ENCODE peak calls at places on chromosomes 13 and 19, in four cellular contexts. X, N, T and F are unnamed samples.
A peak's percentile ranks its signal among the peaks of the same experiment; 100 is the strongest.

GRCh38 chr19:50639121-50640112 is at the start of gene SYT3:
- DNase-seq in X (peak; percentile 79), N (peak; percentile 82), T (no peak), F (peak; percentile 83)

GRCh38 chr19:47003611-47003935 is 16.1 kb upstream of the NPAS1 start:
- DNase-seq in X (no peak), N (no peak), T (no peak), F (no peak)

GRCh38 chr13:50810998-50811397 is 32.5 kb downstream of the DLEU7 start:
- DNase-seq in X (no peak), N (no peak), T (no peak), F (no peak)

GRCh38 chr13:34779171-34779570 is 162.9 kb upstream of the NBEA start:
- DNase-seq in X (peak; percentile 0), N (no peak), T (no peak), F (no peak)

GRCh38 chr13:36105726-36106125 is 25.5 kb downstream of the DCLK1 start:
- DNase-seq in X (no peak), N (no peak), T (no peak), F (no peak)

GRCh38 chr19:35123573-35123972 is 8.0 kb downstream of the FXYD3 start:
- DNase-seq in X (no peak), N (no peak), T (no peak), F (no peak)

GRCh38 chr13:30107536-30108136 is 199.7 kb downstream of the KATNAL1 start:
- DNase-seq in X (no peak), N (no peak), T (no peak), F (no peak)

GRCh38 chr13:40391788-40392187 is 274.7 kb downstream of the FOXO1 start:
- DNase-seq in X (no peak), N (no peak), T (no peak), F (no peak)

GRCh38 chr19:45767881-45768643 is 990 bp downstream of the SIX5 start:
- DNase-seq in X (peak; percentile 80), N (no peak), T (peak; percentile 41), F (peak; percentile 69)

GRCh38 chr19:54310543-54310942 is 2.4 kb downstream of the LILRA5 start:
- DNase-seq in X (no peak), N (no peak), T (no peak), F (no peak)

GRCh38 chr19:54311486-54311885 is 1.5 kb downstream of the LILRA5 start:
- DNase-seq in X (no peak), N (no peak), T (no peak), F (no peak)

GRCh38 chr19:54309811-54310210 is 3.2 kb downstream of the LILRA5 start:
- DNase-seq in X (no peak), N (no peak), T (no peak), F (no peak)

GRCh38 chr19:54312011-54312410 is 955 bp downstream of the LILRA5 start:
- DNase-seq in X (no peak), N (no peak), T (no peak), F (no peak)

DNA sequence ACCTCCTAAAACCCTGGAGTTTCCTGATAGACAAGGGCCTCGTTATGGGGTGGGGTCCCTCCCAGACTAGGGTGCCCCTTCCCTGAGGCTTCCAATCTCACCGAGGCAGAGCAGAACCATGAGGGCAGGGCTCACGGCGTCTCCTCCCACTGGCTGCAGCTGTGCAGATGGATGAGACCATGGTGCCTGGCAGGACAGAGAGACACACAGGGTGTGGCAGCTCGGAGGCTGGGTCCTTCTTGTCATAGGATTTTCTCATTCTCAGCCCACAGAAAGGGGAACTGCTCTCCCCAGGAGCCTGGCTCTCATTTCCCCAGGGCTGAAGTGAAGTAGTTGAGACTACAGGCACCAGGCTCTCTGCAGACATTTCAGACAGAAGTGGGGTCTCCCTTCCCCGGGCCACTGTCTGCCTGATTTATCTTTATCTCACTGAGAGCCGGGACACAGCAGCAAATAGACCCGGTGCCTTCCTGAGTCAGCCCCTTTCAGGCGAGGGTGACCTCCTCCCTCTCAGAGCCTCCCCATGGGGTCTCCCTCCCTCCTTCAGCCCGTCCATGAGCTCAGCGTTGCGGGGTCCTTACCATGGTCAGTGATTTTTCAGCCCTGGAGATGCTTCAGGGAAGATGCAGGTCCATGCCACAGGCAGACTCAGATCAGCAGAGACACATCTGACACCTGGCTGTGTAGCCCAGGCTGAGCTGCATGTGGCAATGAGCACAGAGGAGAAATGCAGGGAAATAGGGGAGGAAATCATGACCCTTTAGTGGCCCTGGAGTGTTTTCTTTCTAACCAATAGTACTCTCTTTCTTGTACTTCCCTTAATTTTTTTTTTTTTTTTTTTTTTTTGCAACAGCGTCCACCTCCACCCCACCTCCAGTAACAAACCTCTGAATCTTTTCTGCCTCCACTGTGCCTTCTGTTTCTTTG is at the start of gene LILRA5:
- DNase-seq in X (no peak), N (no peak), T (no peak), F (no peak)
- TF ChIP-seq ELF4 in X (no peak), N (no peak), T (no peak), F (no peak)

GRCh38 chr13:72692884-72693514 is 34.4 kb downstream of the MZT1 start:
- DNase-seq in X (no peak), N (no peak), T (no peak), F (no peak)

GRCh38 chr13:72694314-72694713 is 33.1 kb downstream of the MZT1 start:
- DNase-seq in X (no peak), N (no peak), T (no peak), F (no peak)

GRCh38 chr13:72698164-72698563 is 29.3 kb downstream of the MZT1 start:
- DNase-seq in X (no peak), N (no peak), T (no peak), F (no peak)

GRCh38 chr13:72693832-72694231 is 33.6 kb downstream of the MZT1 start:
- DNase-seq in X (no peak), N (no peak), T (no peak), F (no peak)

GRCh38 chr13:72696590-72696989 is 30.8 kb downstream of the MZT1 start:
- DNase-seq in X (no peak), N (no peak), T (no peak), F (no peak)
- TF ChIP-seq ELF4 in X (no peak), N (no peak), T (no peak), F (no peak)

GRCh38 chr19:6318772-6319171 is 14.6 kb downstream of the ACER1 start:
- DNase-seq in X (no peak), N (no peak), T (no peak), F (no peak)
- TF ChIP-seq ELF4 in X (no peak), N (no peak), T (no peak), F (no peak)

DNA sequence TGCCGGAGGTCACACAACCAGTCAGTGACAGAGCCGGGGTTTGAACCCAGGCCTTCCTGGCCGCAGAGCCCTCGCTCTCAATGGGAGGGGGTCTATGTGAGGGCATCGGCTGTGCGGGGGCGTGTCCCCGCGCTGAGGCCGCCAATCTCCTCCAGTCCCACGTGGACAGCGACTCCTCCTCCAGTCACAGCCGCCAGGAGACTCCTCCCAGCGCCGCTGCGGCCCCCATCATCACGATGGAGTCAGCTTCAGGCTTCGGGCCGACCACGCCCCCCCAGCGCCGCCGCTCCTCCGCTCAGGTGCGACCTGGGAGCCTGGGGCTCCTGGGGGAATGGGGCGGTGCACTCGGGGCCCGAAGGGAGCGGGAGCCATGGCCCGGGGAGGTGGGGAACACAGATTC is 6.0 kb downstream of the SPRED3 start:
- DNase-seq in X (no peak), N (no peak), T (peak; percentile 56), F (peak; percentile 99)
- TF ChIP-seq ELF4 in X (no peak), N (no peak), T (no peak), F (no peak)

DNA sequence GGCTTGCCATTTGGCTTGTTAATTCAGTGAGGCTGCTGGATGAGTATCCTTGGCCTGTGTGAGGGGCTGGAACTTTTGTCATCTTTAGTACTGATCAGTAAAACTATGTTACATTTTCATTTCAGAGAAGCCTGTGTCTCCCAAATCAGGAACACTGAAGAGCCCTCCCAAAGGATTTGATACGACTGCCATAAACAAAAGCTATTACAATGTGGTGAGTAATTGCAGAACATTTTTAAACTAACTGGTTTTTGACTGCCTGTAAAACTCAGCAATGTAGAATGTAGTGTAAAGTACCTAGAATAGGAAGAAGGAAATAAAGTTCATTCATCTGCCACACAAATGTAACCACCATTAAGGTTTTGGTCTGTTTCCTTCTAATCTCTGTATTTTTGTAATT is 87.4 kb upstream of the TEX29 start:
- DNase-seq in X (no peak), N (no peak), T (no peak), F (no peak)
- TF ChIP-seq ELF4 in X (no peak), N (no peak), T (no peak), F (no peak)

GRCh38 chr13:69571606-69572323 is 535.9 kb upstream of the ATXN8OS start:
- DNase-seq in X (no peak), N (no peak), T (no peak), F (no peak)
- TF ChIP-seq ELF4 in X (no peak), N (no peak), T (no peak), F (no peak)

GRCh38 chr19:41995959-41996797 is 2.1 kb upstream of the ATP1A3 start:
- DNase-seq in X (peak; percentile 54), N (peak; percentile 38), T (no peak), F (peak; percentile 74)
- TF ChIP-seq ELF4 in X (no peak), N (no peak), T (no peak), F (no peak)